ENCODE peak calls at places on chromosomes 5 and 9, in ten cellular contexts. P is GM23338, X is Karpas-422, E is hepatocyte, A is mammary epithelial cell, G is GM12878, U is IMR-90, N is MM.1S, M is H1, W is HCT116. C is an unnamed sample.

GRCh38 chr5:94646758-94647157 is 28.3 kb downstream of the SLF1 start:
- DNase-seq in P (no peak), X (no peak), E (no peak), A (no peak), G (no peak), U (no peak), N (no peak), M (no peak), W (no peak), C (no peak)

GRCh38 chr9:69603656-69604055 is 68.5 kb downstream of the APBA1 start:
- DNase-seq in P (no peak), X (no peak), E (no peak), A (no peak), G (no peak), U (no peak), N (no peak), M (no peak), W (no peak), C (no peak)

GRCh38 chr5:66010476-66010875 is 84.1 kb downstream of the ERBIN start:
- DNase-seq in P (no peak), X (no peak), E (no peak), A (peak; percentile 64), G (peak; percentile 12), U (peak; percentile 39), N (peak; percentile 30), M (no peak), W (no peak), C (no peak)

GRCh38 chr5:92838253-92838652 is 742.8 kb downstream of the NR2F1-AS1 start:
- DNase-seq in P (peak; percentile 66), X (no peak), E (peak; percentile 14), A (peak; percentile 40), G (no peak), U (no peak), N (peak; percentile 25), M (no peak), W (peak; percentile 13), C (no peak)

GRCh38 chr9:137816531-137817235 is 60.9 kb upstream of the CACNA1B start:
- DNase-seq in P (no peak), X (no peak), E (no peak), A (no peak), G (peak; percentile 52), U (no peak), N (no peak), M (no peak), W (no peak), C (no peak)

GRCh38 chr5:58094031-58094430 is 365.9 kb downstream of the PLK2 start:
- DNase-seq in P (no peak), X (no peak), E (no peak), A (peak; percentile 94), G (peak; percentile 3), U (peak; percentile 34), N (peak; percentile 98), M (no peak), W (no peak), C (peak; percentile 42)

GRCh38 chr9:124894741-124895170 is 32.8 kb downstream of the ARPC5L start:
- DNase-seq in P (peak; percentile 77), X (peak; percentile 86), E (peak; percentile 42), A (peak; percentile 24), G (no peak), U (peak; percentile 55), N (peak; percentile 37), M (no peak), W (peak; percentile 10), C (no peak)

GRCh38 chr5:88683506-88684135 is 199.4 kb downstream of the MEF2C start:
- DNase-seq in P (peak; percentile 90), X (no peak), E (no peak), A (no peak), G (no peak), U (no peak), N (peak; percentile 78), M (no peak), W (no peak), C (no peak)

GRCh38 chr5:52604151-52604550 is 183.6 kb upstream of the ITGA1 start:
- DNase-seq in P (no peak), X (no peak), E (peak; percentile 33), A (no peak), G (no peak), U (no peak), N (no peak), M (no peak), W (no peak), C (no peak)

DNA sequence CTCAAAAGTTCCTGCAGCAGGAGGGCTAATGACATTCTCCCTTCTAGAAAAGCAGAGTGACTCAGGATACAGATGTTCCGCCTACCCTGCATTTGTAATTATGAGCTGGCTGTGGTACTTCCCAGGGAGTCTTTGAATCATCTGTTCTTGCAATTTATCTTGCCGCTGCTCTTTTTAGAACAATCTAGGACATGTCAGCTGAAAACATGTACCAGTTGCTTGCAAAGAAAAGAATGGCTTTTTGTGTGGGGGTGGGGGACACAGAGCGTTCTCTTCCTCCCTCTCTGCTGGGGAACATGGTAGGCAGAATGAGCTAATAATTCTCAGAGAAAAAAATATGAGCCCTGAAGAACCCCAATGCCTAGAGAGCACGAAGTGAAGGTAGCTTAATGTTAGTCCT is 51.7 kb upstream of the TUT7 start:
- DNase-seq in P (peak; percentile 8), X (no peak), E (peak; percentile 71), A (peak; percentile 96), G (no peak), U (peak; percentile 95), N (no peak), M (no peak), W (peak; percentile 58), C (peak; percentile 76)
- H2AFZ ChIP-seq in P (peak overlapping the region; percentile 9), X (no peak overlapping the region), E (no peak overlapping the region), A (peak overlapping the region; percentile 8), G (no peak overlapping the region), U (no peak overlapping the region), N (no peak overlapping the region), M (no peak overlapping the region), W (peak overlapping the region; percentile 92), C (peak overlapping the region; percentile 32)

GRCh38 chr9:31336841-31337240 is 1047.6 kb upstream of the ACO1 start:
- DNase-seq in P (no peak), X (no peak), E (no peak), A (no peak), G (no peak), U (no peak), N (no peak), M (no peak), W (no peak), C (no peak)
- H3K36me3 ChIP-seq in P (no peaks in the 10 kb centered on the region), X (no peaks in the 10 kb centered on the region), E (no peaks in the 10 kb centered on the region), A (no peaks in the 10 kb centered on the region), G (no peaks in the 10 kb centered on the region), U (no peaks in the 10 kb centered on the region), N (no peaks in the 10 kb centered on the region), M (no peaks in the 10 kb centered on the region), W (no peaks in the 10 kb centered on the region), C (no peaks in the 10 kb centered on the region)

GRCh38 chr9:127990539-127990938 is 9.8 kb upstream of the EEIG1 start:
- DNase-seq in P (no peak), X (peak; percentile 37), E (no peak), A (no peak), G (no peak), U (no peak), N (no peak), M (no peak), W (no peak), C (no peak)

GRCh38 chr9:127991017-127991756 is 10.4 kb upstream of the EEIG1 start:
- DNase-seq in P (no peak), X (peak; percentile 42), E (peak; percentile 80), A (no peak), G (no peak), U (no peak), N (no peak), M (no peak), W (no peak), C (no peak)

GRCh38 chr9:127991757-127992274 is 11.0 kb upstream of the EEIG1 start:
- DNase-seq in P (no peak), X (peak; percentile 40), E (no peak), A (no peak), G (no peak), U (no peak), N (no peak), M (no peak), W (no peak), C (no peak)

GRCh38 chr9:127987103-127987614 is 6.4 kb upstream of the EEIG1 start:
- DNase-seq in P (no peak), X (no peak), E (peak; percentile 18), A (peak; percentile 63), G (no peak), U (no peak), N (no peak), M (no peak), W (no peak), C (no peak)

GRCh38 chr9:127989094-127989493 is 8.3 kb upstream of the EEIG1 start:
- DNase-seq in P (no peak), X (no peak), E (no peak), A (no peak), G (no peak), U (no peak), N (no peak), M (no peak), W (no peak), C (no peak)
- H3K4me1 ChIP-seq in P (no peaks in the 10 kb centered on the region), X (peaks cover 7% of the 10 kb centered on the region), E (peaks cover 18% of the 10 kb centered on the region), A (no peaks in the 10 kb centered on the region), G (peaks cover 25% of the 10 kb centered on the region), U (no peaks in the 10 kb centered on the region), N (no peaks in the 10 kb centered on the region), M (no peaks in the 10 kb centered on the region), W (peaks cover 8% of the 10 kb centered on the region), C (no peaks in the 10 kb centered on the region)

GRCh38 chr9:136645343-136645902 is 17.3 kb upstream of the EGFL7 start:
- DNase-seq in P (no peak), X (no peak), E (no peak), A (no peak), G (no peak), U (no peak), N (no peak), M (no peak), W (no peak), C (no peak)

GRCh38 chr9:136645903-136646754 is 16.6 kb upstream of the EGFL7 start:
- DNase-seq in P (peak; percentile 48), X (no peak), E (peak; percentile 61), A (no peak), G (no peak), U (no peak), N (no peak), M (no peak), W (no peak), C (no peak)

GRCh38 chr9:136644343-136644592 is 18.4 kb upstream of the EGFL7 start:
- DNase-seq in P (no peak), X (no peak), E (peak; percentile 89), A (peak; percentile 39), G (no peak), U (peak; percentile 22), N (no peak), M (no peak), W (no peak), C (no peak)

GRCh38 chr9:136644593-136645342 is 17.9 kb upstream of the EGFL7 start:
- DNase-seq in P (peak; percentile 79), X (peak; percentile 86), E (peak; percentile 56), A (no peak), G (no peak), U (peak; percentile 28), N (peak; percentile 60), M (no peak), W (peak; percentile 42), C (no peak)

GRCh38 chr9:136643596-136644342 is 18.9 kb upstream of the EGFL7 start:
- DNase-seq in P (no peak), X (no peak), E (no peak), A (no peak), G (no peak), U (no peak), N (no peak), M (no peak), W (no peak), C (no peak)
- H2AFZ ChIP-seq in P (peak overlapping the region; percentile 96), X (no peak overlapping the region), E (no peak overlapping the region), A (no peak overlapping the region), G (no peak overlapping the region), U (peak overlapping the region; percentile 79), N (no peak overlapping the region), M (no peak overlapping the region), W (peak overlapping the region; percentile 85), C (peak overlapping the region; percentile 22)

GRCh38 chr5:177142029-177142681 is 8.6 kb downstream of the NSD1 start:
- DNase-seq in P (no peak), X (no peak), E (no peak), A (no peak), G (no peak), U (peak; percentile 25), N (no peak), M (no peak), W (no peak), C (no peak)
- H3K36me3 ChIP-seq in P (peaks cover 58% of the 10 kb centered on the region), X (peaks cover 59% of the 10 kb centered on the region), E (peaks cover 3% of the 10 kb centered on the region), A (peaks cover 27% of the 10 kb centered on the region), G (peaks cover 2% of the 10 kb centered on the region), U (peaks cover 22% of the 10 kb centered on the region), N (no peaks in the 10 kb centered on the region), M (peaks cover 62% of the 10 kb centered on the region), W (peaks cover 11% of the 10 kb centered on the region), C (peaks cover 4% of the 10 kb centered on the region)